ENCODE peak calls at places on chromosomes 3 and 15, in four cellular contexts. U is sigmoid colon, G is SK-N-MC, M is spleen. Q is an unnamed sample. For H3K36me3, the result is how much of the 10 kb centered on the place peaks cover.

GRCh38 chr3:157247391-157247790 is 87.4 kb upstream of the CCNL1 start:
- DNase-seq in U (no peak), G (no peak), M (no peak), Q (no peak)

GRCh38 chr3:53040361-53040820 is 5.5 kb downstream of the SFMBT1 start:
- DNase-seq in U (no peak), G (no peak), M (no peak), Q (no peak)

GRCh38 chr15:81375461-81375860 is 1.4 kb upstream of the TMC3 start:
- DNase-seq in U (no peak), G (no peak), M (no peak), Q (no peak)

GRCh38 chr3:30747771-30748281 is 141.4 kb downstream of the TGFBR2 start:
- DNase-seq in U (no peak), G (no peak), M (no peak), Q (no peak)

GRCh38 chr3:14299767-14300166 is 102.6 kb upstream of the SLC6A6 start:
- DNase-seq in U (no peak), G (no peak), M (no peak), Q (no peak)

GRCh38 chr3:110881069-110881468 is 190.5 kb upstream of the NECTIN3 start:
- DNase-seq in U (peak), G (no peak), M (no peak), Q (no peak)

GRCh38 chr3:124372784-124373183 is 357.5 kb upstream of the UMPS start:
- DNase-seq in U (no peak), G (no peak), M (no peak), Q (no peak)

GRCh38 chr3:99647081-99647480 is 8.7 kb downstream of the COL8A1 start:
- DNase-seq in U (no peak), G (no peak), M (no peak), Q (no peak)

GRCh38 chr15:70415330-70415884 is 317.7 kb upstream of the TLE3 start:
- DNase-seq in U (no peak), G (no peak), M (no peak), Q (peak)

GRCh38 chr15:25863968-25864580 is 947 bp upstream of the ATP10A start:
- DNase-seq in U (no peak), G (no peak), M (no peak), Q (peak)

GRCh38 chr15:25862087-25862468 is 1.0 kb downstream of the ATP10A start:
- DNase-seq in U (peak), G (no peak), M (no peak), Q (no peak)

GRCh38 chr15:25862469-25863066 is 559 bp downstream of the ATP10A start:
- DNase-seq in U (no peak), G (no peak), M (no peak), Q (peak)

GRCh38 chr15:25864966-25865365 is 1.8 kb upstream of the ATP10A start:
- DNase-seq in U (no peak), G (no peak), M (no peak), Q (no peak)

DNA sequence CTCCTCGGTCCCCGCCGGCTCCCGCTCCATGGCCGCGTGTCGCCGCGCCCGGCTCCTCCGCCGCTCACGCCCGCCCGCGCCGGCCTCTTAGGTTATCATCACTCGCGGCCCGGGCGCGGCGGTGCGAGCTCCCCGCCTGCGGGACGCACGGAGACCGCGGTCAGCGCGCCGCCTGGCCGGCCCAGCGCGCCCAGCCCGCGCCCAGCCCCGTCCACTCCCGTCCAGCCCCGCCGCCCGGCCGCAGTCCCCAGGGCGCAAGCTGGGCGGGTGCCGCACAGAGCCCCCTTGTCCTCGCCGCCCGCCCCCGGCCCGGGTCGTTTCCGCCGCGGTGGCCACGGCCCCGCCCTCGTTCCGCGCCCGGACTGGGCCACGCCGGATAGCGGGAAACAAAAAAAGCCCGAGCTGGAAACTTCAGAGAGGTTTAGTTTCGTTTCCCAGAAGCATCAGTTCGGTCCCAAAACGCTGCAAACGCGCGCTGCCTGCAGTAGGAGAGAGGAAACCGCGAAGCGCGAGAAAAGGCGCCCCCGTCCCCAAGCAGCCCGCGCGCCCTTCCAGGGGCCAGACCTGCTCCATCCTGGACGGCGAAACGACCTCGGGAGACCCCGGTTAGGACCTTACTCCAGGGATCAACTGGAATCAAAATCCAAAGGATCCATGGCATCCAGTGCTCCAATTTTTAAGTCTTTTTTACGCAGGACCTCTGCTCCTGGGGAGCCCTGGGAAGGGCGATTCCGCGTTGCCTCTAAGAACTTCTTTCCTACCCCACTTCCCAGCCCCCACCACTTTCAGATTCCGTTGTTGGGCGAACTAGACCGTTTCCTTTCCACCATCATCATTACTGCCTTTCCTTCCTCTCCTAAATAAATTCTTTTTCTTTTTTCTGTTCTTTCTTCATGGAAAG is at the start of gene ATP10A:
- DNase-seq in U (peak), G (no peak), M (no peak), Q (no peak)
- TF ChIP-seq POLR2AphosphoS5 in U (no peak), G (no peak), M (no peak), Q (peak)

GRCh38 chr3:57100046-57100695 is 39.7 kb downstream of the SPATA12 start:
- DNase-seq in U (peak), G (no peak), M (no peak), Q (no peak)
- H3K36me3 ChIP-seq in U (under half), G (under half), M (under half), Q (under half)

GRCh38 chr3:40939113-40940070 is 259.9 kb upstream of the CTNNB1 start:
- DNase-seq in U (no peak), G (no peak), M (no peak), Q (no peak)
- TF ChIP-seq POLR2AphosphoS5 in U (no peak), G (no peak), M (no peak), Q (no peak)

GRCh38 chr3:50170689-50171088 is 15.6 kb downstream of the SEMA3F start:
- DNase-seq in U (no peak), G (no peak), M (peak), Q (peak)
- H3K36me3 ChIP-seq in U (under half), G (under half), M (under half), Q (under half)

DNA sequence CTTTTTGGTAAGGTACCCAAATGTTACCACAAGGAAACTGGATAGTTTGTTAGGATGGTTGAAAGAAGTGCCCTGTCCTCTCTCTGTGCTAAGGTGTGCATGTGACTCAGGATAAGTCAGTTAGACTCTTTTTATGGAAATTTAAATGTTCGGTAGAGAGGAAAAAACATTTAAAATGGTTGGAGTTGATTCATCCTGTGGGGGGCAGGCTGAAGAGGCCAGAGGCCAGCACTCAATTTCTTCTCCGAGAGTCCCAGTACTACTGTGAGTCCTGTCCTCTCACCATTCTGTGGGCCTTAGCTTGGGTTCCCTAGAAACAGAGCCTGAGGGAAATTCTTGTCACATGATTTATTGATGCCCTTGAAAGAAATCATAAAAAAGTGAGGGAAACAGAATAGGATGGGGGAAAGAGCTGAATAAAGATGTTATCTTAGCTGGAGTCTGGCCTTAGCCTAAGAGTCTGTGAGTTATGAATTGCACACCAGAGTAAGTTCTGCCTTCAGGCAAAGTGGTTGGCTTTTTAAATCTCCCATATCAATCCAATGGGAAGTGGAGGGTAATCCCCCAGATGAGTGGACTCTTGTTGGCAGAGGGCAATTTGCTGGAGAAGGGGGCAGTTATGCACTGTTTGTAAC is 106.5 kb upstream of the GALNT15 start:
- DNase-seq in U (no peak), G (no peak), M (no peak), Q (no peak)
- TF ChIP-seq POLR2AphosphoS5 in U (no peak), G (no peak), M (no peak), Q (no peak)

DNA sequence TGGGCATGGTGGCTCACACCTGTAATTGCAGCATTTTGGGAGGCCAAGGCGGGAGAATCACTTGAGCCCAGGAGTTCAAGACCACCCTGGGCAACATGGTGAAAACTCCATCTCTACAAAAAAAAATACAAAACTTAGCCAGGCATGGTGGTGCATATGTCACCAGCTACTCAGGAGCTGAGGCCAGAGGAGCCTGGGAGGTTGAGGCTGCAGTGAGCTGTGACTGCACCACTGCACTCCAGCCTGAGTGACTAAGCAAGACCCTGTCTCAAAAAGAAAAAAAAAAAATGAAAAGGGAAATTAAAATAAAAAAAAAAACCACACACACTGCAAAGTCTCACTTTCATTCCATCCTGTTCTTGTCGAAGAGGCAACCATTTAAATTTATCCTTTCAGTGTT is 100.8 kb upstream of the PIAS1 start:
- DNase-seq in U (no peak), G (no peak), M (no peak), Q (no peak)
- H3K36me3 ChIP-seq in U (under half), G (under half), M (under half), Q (under half)

DNA sequence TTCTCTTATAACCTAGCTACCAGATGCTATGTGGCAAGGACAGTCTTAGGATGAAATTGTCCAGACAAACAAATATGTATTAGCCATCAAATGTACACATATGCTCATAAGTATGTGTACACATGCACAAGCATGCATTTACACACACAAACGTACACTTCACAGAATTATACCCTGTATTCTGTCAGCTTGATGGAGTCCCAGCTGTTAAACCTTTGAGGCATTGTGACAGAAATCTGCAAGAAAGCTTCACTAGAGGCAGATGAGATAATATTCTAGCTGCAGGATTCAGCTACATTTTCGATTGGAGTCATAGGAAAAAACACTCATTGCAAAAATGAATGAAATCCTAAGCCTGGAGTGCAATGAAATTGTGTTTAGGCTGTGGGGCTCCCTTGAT is 110.6 kb downstream of the CHL1 start:
- DNase-seq in U (no peak), G (no peak), M (no peak), Q (no peak)
- TF ChIP-seq POLR2AphosphoS5 in U (no peak), G (no peak), M (no peak), Q (no peak)

DNA sequence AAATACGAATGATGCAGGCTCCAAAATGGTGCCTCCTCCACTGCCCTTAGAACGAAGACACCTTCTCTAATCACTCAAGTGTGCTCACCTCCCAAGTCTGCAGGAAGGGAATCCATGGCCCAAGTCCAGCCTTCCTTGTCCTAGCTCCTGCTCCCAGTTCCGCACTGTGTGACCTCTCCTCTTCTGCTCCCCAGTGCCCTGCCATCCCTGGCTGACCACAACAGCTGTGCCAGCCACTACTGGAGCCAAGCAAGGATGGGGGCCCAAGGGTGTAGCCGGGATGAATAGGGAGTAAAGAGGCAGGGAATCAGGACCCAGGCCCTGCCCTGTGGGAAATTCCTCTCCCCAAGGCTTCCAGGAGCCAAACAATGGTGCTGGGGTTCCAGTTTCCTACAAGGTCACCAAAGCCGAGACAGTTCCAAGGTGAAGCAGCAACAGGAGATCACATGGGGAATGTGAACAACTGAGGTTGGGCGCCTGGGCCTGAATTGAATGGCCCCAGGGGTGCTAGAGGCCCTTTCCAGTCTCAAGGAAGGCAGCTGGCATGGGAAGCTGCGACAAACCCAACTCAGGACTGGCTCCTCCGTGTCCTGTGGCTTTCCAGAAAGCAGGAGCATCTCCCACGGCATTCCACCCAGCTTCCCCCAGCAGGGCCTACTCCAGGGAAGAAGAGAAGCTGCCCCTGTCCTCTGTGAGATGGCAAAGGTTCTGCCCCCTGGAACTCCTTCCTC is 20.2 kb downstream of the SEMA7A start:
- DNase-seq in U (no peak), G (no peak), M (no peak), Q (no peak)
- H3K36me3 ChIP-seq in U (under half), G (under half), M (half or more), Q (under half)

GRCh38 chr3:190074817-190075216 is 45.9 kb downstream of the P3H2 start:
- DNase-seq in U (no peak), G (no peak), M (no peak), Q (no peak)

GRCh38 chr3:190073264-190073663 is 47.4 kb downstream of the P3H2 start:
- DNase-seq in U (no peak), G (no peak), M (peak), Q (no peak)

GRCh38 chr3:190077646-190078045 is 43.1 kb downstream of the P3H2 start:
- DNase-seq in U (no peak), G (no peak), M (no peak), Q (no peak)

GRCh38 chr3:190076138-190076537 is 44.6 kb downstream of the P3H2 start:
- DNase-seq in U (no peak), G (no peak), M (no peak), Q (no peak)

GRCh38 chr3:190076601-190077444 is 43.9 kb downstream of the P3H2 start:
- DNase-seq in U (no peak), G (no peak), M (no peak), Q (no peak)
- TF ChIP-seq POLR2AphosphoS5 in U (peak), G (no peak), M (no peak), Q (no peak)